ENCODE peak calls at places on chromosomes 11 and 22, in seven cellular contexts. M is neural progenitor cell, O is OCI-LY7, U is IMR-90, Q is astrocyte, G is MM.1S, B is fibroblast of lung. P is an unnamed sample.

GRCh38 chr11:126284829-126285228 is 1.9 kb downstream of the TIRAP start:
- DNase-seq in M (no peak), O (peak; percentile 41), U (peak; percentile 96), Q (peak; percentile 93), G (peak; percentile 87), B (peak; percentile 92), P (peak; percentile 96)

GRCh38 chr11:8056810-8057463 is 24.1 kb upstream of the TUB start:
- DNase-seq in M (no peak), O (no peak), U (peak; percentile 68), Q (peak; percentile 25), G (no peak), B (peak; percentile 83), P (peak; percentile 63)

GRCh38 chr11:26976389-26976788 is 17.5 kb upstream of the FIBIN start:
- DNase-seq in M (no peak), O (no peak), U (peak; percentile 94), Q (peak; percentile 92), G (no peak), B (peak; percentile 77), P (no peak)

GRCh38 chr11:58028687-58029411 is 1.9 kb upstream of the OR6Q1 start:
- DNase-seq in M (no peak), O (no peak), U (peak; percentile 90), Q (peak; percentile 60), G (no peak), B (peak; percentile 71), P (peak; percentile 84)

GRCh38 chr22:46995501-46996360 is 233.3 kb downstream of the TBC1D22A start:
- DNase-seq in M (no peak), O (no peak), U (no peak), Q (no peak), G (no peak), B (no peak), P (peak; percentile 65)

GRCh38 chr11:34501962-34502361 is 11.6 kb downstream of the ELF5 start:
- DNase-seq in M (no peak), O (no peak), U (no peak), Q (no peak), G (no peak), B (no peak), P (no peak)

GRCh38 chr11:82718307-82718706 is 15.4 kb downstream of the FAM181B start:
- DNase-seq in M (peak; percentile 80), O (peak; percentile 41), U (peak; percentile 49), Q (peak; percentile 24), G (peak; percentile 61), B (peak; percentile 68), P (no peak)

GRCh38 chr22:38239101-38239761 is 33.6 kb downstream of the TMEM184B start:
- DNase-seq in M (no peak), O (no peak), U (peak; percentile 98), Q (peak; percentile 94), G (no peak), B (peak; percentile 89), P (peak; percentile 98)

GRCh38 chr11:128667873-128668272 is 26.0 kb upstream of the FLI1 start:
- DNase-seq in M (no peak), O (no peak), U (peak; percentile 54), Q (no peak), G (no peak), B (no peak), P (peak; percentile 30)

GRCh38 chr11:26891501-26891900 is 102.4 kb upstream of the FIBIN start:
- DNase-seq in M (no peak), O (no peak), U (no peak), Q (peak; percentile 10), G (peak; percentile 21), B (no peak), P (no peak)

GRCh38 chr22:35777335-35777975 is 59.8 kb downstream of the APOL5 start:
- DNase-seq in M (no peak), O (no peak), U (peak; percentile 92), Q (peak; percentile 89), G (no peak), B (peak; percentile 78), P (peak; percentile 78)

GRCh38 chr11:122422707-122423106 is 232.8 kb upstream of the UBASH3B start:
- DNase-seq in M (no peak), O (no peak), U (peak; percentile 31), Q (peak; percentile 70), G (no peak), B (no peak), P (no peak)

GRCh38 chr22:36755316-36755715 is 20.6 kb downstream of the IFT27 start:
- DNase-seq in M (no peak), O (no peak), U (no peak), Q (no peak), G (no peak), B (no peak), P (no peak)

GRCh38 chr11:125373426-125374391 is 122.4 kb downstream of the FEZ1 start:
- DNase-seq in M (no peak), O (no peak), U (peak; percentile 44), Q (peak; percentile 58), G (no peak), B (peak; percentile 65), P (peak; percentile 93)

GRCh38 chr22:37906364-37907008 is 389 bp downstream of the MICALL1 start:
- DNase-seq in M (peak; percentile 55), O (peak; percentile 35), U (no peak), Q (no peak), G (peak; percentile 38), B (no peak), P (peak; percentile 80)

GRCh38 chr11:96307748-96308133 is 35.3 kb downstream of the MAML2 start:
- DNase-seq in M (no peak), O (no peak), U (peak; percentile 95), Q (peak; percentile 90), G (no peak), B (peak; percentile 94), P (peak; percentile 73)

GRCh38 chr11:61061081-61061826 is 41.0 kb upstream of the CD5 start:
- DNase-seq in M (no peak), O (peak; percentile 75), U (no peak), Q (peak; percentile 20), G (peak; percentile 81), B (peak; percentile 11), P (no peak)

GRCh38 chr11:1862588-1863351 is 9.9 kb downstream of the LSP1 start:
- DNase-seq in M (no peak), O (no peak), U (no peak), Q (peak; percentile 72), G (no peak), B (no peak), P (peak; percentile 97)

GRCh38 chr22:26432619-26433311 is 3.7 kb downstream of the ASPHD2 start:
- DNase-seq in M (no peak), O (peak; percentile 73), U (no peak), Q (no peak), G (peak; percentile 55), B (no peak), P (no peak)

DNA sequence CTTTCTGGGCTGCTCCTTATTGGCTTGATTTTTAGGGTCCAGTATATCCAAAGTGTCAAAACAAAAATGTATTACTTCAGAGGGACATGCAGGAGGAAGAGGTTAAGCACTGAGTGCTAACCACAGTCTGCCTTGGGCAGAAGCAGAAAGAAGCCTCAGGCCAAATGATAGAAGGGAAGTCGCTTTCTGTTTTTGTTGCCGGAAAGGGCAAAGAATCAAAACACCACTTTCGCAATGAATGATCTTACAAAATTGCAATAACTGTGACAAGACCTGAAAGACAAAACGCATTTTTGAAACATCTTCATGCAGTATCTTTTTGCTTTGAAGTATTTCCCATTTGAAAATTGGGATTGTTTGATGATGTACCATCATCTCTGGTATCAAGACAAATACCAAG is 70.1 kb upstream of the PICALM start:
- DNase-seq in M (no peak), O (peak; percentile 10), U (no peak), Q (no peak), G (peak; percentile 51), B (no peak), P (no peak)
- H2AFZ ChIP-seq in M (peak overlapping the region; percentile 42), O (peak overlapping the region; percentile 95), U (no peak overlapping the region), Q (no peak overlapping the region), G (peak overlapping the region; percentile 54), B (no peak overlapping the region), P (peak overlapping the region; percentile 69)

DNA sequence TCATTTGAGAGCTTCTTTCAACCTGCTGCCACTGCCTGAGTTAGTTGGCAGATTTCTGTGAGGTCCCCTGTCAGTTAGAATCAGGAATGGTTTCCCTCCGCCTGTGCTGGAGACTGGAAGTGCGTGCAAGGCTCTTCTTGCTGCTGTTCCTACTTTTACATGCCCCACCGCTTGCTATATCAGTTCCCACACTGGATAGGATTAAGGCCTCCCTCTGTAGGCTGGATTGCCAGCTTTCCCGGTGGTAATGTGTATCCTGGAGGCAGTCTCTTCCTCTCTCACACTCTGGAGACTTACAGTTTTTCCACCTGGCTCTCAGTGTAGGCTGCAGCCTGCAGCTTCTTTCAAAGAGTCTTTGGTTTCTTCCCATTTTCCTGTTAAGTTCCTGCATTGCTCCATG is 66.5 kb downstream of the ARHGAP42 start:
- DNase-seq in M (peak; percentile 75), O (no peak), U (no peak), Q (no peak), G (no peak), B (no peak), P (no peak)
- H2AFZ ChIP-seq in M (no peak overlapping the region), O (no peak overlapping the region), U (no peak overlapping the region), Q (no peak overlapping the region), G (no peak overlapping the region), B (no peak overlapping the region), P (no peak overlapping the region)

GRCh38 chr22:41922940-41923594 is 3.5 kb downstream of the TNFRSF13C start:
- DNase-seq in M (no peak), O (no peak), U (no peak), Q (no peak), G (no peak), B (no peak), P (peak; percentile 59)
- H2AFZ ChIP-seq in M (no peak overlapping the region), O (no peak overlapping the region), U (no peak overlapping the region), Q (no peak overlapping the region), G (no peak overlapping the region), B (no peak overlapping the region), P (no peak overlapping the region)

GRCh38 chr11:12089041-12089440 is 21.3 kb upstream of the MICAL2 start:
- DNase-seq in M (no peak), O (no peak), U (no peak), Q (no peak), G (no peak), B (no peak), P (no peak)
- H2AFZ ChIP-seq in M (no peak overlapping the region), O (no peak overlapping the region), U (peak overlapping the region; percentile 1), Q (no peak overlapping the region), G (no peak overlapping the region), B (no peak overlapping the region), P (no peak overlapping the region)

GRCh38 chr11:77249427-77249826 is 52.1 kb downstream of the GDPD4 start:
- DNase-seq in M (no peak), O (no peak), U (peak; percentile 48), Q (peak; percentile 79), G (no peak), B (no peak), P (no peak)

DNA sequence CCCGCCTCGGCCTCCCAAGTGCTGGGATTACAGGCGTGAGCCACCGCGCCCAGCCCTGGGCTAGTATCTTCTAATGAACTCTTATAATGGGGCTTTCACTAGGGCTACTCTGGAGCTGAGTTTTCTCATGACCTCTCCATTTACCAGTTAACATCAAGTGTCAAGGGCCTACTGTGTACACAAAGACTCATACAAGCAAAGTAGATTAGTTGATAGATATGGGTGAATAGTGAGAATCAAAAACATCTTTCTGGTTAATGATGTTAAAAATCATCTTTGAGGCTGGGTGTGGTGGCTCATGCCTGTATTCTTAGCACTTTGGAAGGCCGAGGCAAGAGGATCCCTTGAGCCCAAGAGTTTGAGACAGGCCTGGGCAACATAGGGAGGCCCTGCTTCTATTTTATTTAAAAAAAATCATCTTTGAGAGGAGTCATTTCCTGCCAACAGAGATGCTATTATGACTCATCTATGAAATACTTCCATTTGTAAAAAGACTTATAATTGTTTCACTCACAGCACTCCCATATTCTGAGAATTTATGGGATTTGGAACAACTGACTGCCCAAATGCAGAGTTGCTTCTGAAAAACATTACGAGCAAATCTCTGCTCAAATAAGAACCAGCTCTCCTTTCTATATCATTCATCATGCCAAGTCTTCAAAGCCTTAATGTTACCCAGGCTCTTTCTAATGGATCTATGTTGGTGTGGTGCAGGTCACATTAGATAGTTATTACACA is 57.0 kb downstream of the GDPD4 start:
- DNase-seq in M (no peak), O (no peak), U (peak; percentile 85), Q (peak; percentile 86), G (no peak), B (peak; percentile 81), P (peak; percentile 85)
- H2AFZ ChIP-seq in M (no peak overlapping the region), O (no peak overlapping the region), U (peak overlapping the region; percentile 61), Q (peak overlapping the region; percentile 68), G (no peak overlapping the region), B (peak overlapping the region; percentile 42), P (peak overlapping the region; percentile 91)

P was measured in osteoblast.